ENCODE peak calls at places on chromosome 1, in nine cellular contexts. P, Q, Z, D, B, I, O, X and S are unnamed samples.
A peak's percentile ranks its signal among the peaks of the same experiment; 100 is the strongest.

GRCh38 chr1:147273409-147274307 is 31.2 kb downstream of the CHD1L start:
- DNase-seq in Q (peak; percentile 87), O (peak; percentile 3), I (peak; percentile 72), D (no peak), X (no peak), B (no peak), P (peak; percentile 82), Z (peak; percentile 32), S (no peak)

GRCh38 chr1:32972814-32973428 is 8.3 kb upstream of the RNF19B start:
- DNase-seq in Z (no peak), Q (peak; percentile 45), B (no peak), I (peak; percentile 52), D (peak; percentile 72), X (peak; percentile 50), O (no peak), P (peak; percentile 52), S (peak; percentile 66)

GRCh38 chr1:31181515-31182343 is 58.0 kb downstream of the NKAIN1 start:
- DNase-seq in X (no peak), O (peak; percentile 36), B (peak; percentile 30), Z (peak; percentile 45), P (peak; percentile 44), Q (no peak), D (no peak), I (no peak), S (peak; percentile 60)

GRCh38 chr1:232568331-232568852 is 61.5 kb downstream of the SIPA1L2 start:
- DNase-seq in B (no peak), I (no peak), Z (peak; percentile 28), X (no peak), Q (no peak), D (no peak), O (no peak), P (peak; percentile 31), S (no peak)

GRCh38 chr1:99674115-99674514 is 28.2 kb downstream of the PALMD start:
- DNase-seq in Z (no peak), P (no peak), Q (no peak), X (no peak), B (no peak), I (no peak), D (no peak), O (no peak), S (no peak)

GRCh38 chr1:196078691-196079090 is 529.5 kb downstream of the KCNT2 start:
- DNase-seq in Q (peak; percentile 18), X (no peak), O (no peak), Z (no peak), D (no peak), P (peak; percentile 4), I (peak; percentile 5), B (no peak), S (no peak)

GRCh38 chr1:24348196-24348595 is 29.0 kb downstream of the GRHL3 start:
- DNase-seq in I (no peak), O (no peak), B (no peak), Q (no peak), Z (no peak), P (no peak), D (peak; percentile 25), X (no peak), S (no peak)

GRCh38 chr1:11158720-11159321 is 30.3 kb upstream of the ANGPTL7 start:
- DNase-seq in B (no peak), Q (peak; percentile 97), X (no peak), Z (peak; percentile 87), P (peak; percentile 94), I (peak; percentile 95), O (no peak), D (no peak), S (no peak)

GRCh38 chr1:51294566-51295184 is 35.7 kb downstream of the TTC39A start:
- DNase-seq in P (no peak), O (no peak), Z (no peak), I (no peak), Q (no peak), B (no peak), D (no peak), X (no peak), S (no peak)

GRCh38 chr1:21641537-21641936 is 27.6 kb downstream of the RAP1GAP start:
- DNase-seq in X (no peak), Q (no peak), Z (no peak), D (no peak), P (no peak), I (no peak), B (no peak), O (no peak), S (no peak)

GRCh38 chr1:116139592-116140134 is 28.5 kb downstream of the MAB21L3 start:
- DNase-seq in Q (no peak), X (no peak), D (peak; percentile 30), Z (no peak), P (no peak), I (no peak), O (no peak), B (no peak), S (no peak)

GRCh38 chr1:6157528-6158174 is 22.5 kb downstream of the CHD5 start:
- DNase-seq in X (no peak), B (peak; percentile 41), O (peak; percentile 38), D (no peak), Q (peak; percentile 47), I (peak; percentile 46), P (peak; percentile 58), Z (peak; percentile 69), S (no peak)